ENCODE peak calls at places on chromosomes 11 and 22, in eight cellular contexts. Q is adrenal gland; V is HFFc6; E is fibroblast of the aortic adventitia; L is CD8-positive, alpha-beta T cell; J is GM06990; F is AG10803; R is AG09309. X is an unnamed sample.

GRCh38 chr11:98495016-98495415 is 525.7 kb upstream of the CNTN5 start:
- DNase-seq in J (no peak), Q (no peak), F (no peak), E (no peak), R (no peak), V (no peak), L (no peak), X (no peak)

GRCh38 chr11:96257972-96258951 is 84.7 kb downstream of the MAML2 start:
- DNase-seq in R (no peak), E (no peak), V (no peak), Q (no peak), L (peak), J (peak), F (peak), X (no peak)

GRCh38 chr11:117232911-117233409 is 489 bp downstream of the RNF214 start:
- DNase-seq in J (peak), Q (no peak), E (no peak), R (no peak), F (no peak), V (no peak), L (no peak), X (no peak)

GRCh38 chr11:111355101-111355500 is 24.0 kb downstream of the POU2AF1 start:
- DNase-seq in V (no peak), F (no peak), Q (no peak), J (no peak), R (no peak), E (no peak), L (no peak), X (no peak)

GRCh38 chr11:69301491-69302401 is 7.8 kb downstream of the MYEOV start:
- DNase-seq in E (peak), R (no peak), L (no peak), V (peak), Q (peak), J (no peak), F (peak), X (no peak)

GRCh38 chr22:19524170-19525115 is at the start of gene CLDN5:
- DNase-seq in F (no peak), L (no peak), V (no peak), Q (peak), J (no peak), R (no peak), E (no peak), X (no peak)

GRCh38 chr11:47879259-47880184 is 31.4 kb upstream of the NUP160 start:
- DNase-seq in J (peak), E (no peak), F (no peak), Q (no peak), V (no peak), L (no peak), R (no peak), X (no peak)

GRCh38 chr22:20567371-20567847 is 60.0 kb downstream of the MED15 start:
- DNase-seq in E (peak), Q (no peak), F (peak), L (peak), R (no peak), V (peak), J (no peak), X (no peak)

GRCh38 chr11:73186886-73187285 is 31.2 kb upstream of the P2RY2 start:
- DNase-seq in V (no peak), J (no peak), F (no peak), E (no peak), Q (no peak), R (no peak), L (no peak), X (no peak)

GRCh38 chr11:22193348-22194051 is 615 bp downstream of the ANO5 start:
- DNase-seq in R (no peak), E (no peak), L (no peak), J (peak), F (no peak), V (no peak), Q (peak), X (no peak)

GRCh38 chr11:14253437-14253836 is 105.5 kb downstream of the RRAS2 start:
- DNase-seq in L (no peak), V (no peak), J (no peak), F (no peak), E (no peak), R (no peak), Q (no peak), X (no peak)

GRCh38 chr22:46866591-46866990 is 104.1 kb downstream of the TBC1D22A start:
- DNase-seq in Q (no peak), F (peak), L (no peak), V (peak), E (peak), J (no peak), R (peak), X (no peak)

GRCh38 chr11:106306942-106307341 is 229.5 kb downstream of the AASDHPPT start:
- DNase-seq in E (peak), J (no peak), Q (no peak), V (no peak), R (no peak), L (no peak), F (no peak), X (no peak)

GRCh38 chr11:8826145-8826786 is 84.7 kb upstream of the AKIP1 start:
- DNase-seq in Q (no peak), J (no peak), L (no peak), F (peak), V (peak), E (peak), R (no peak), X (no peak)

GRCh38 chr11:29306527-29306926 is 710.3 kb downstream of the KCNA4 start:
- DNase-seq in Q (no peak), R (peak), V (peak), F (peak), E (peak), L (no peak), J (no peak), X (no peak)

GRCh38 chr11:97620012-97620411 is 1230.2 kb downstream of the JRKL start:
- DNase-seq in Q (no peak), L (no peak), R (no peak), J (no peak), F (no peak), E (no peak), V (no peak), X (no peak)

GRCh38 chr22:45865561-45866397 is 111.2 kb downstream of the WNT7B start:
- DNase-seq in J (no peak), Q (no peak), R (no peak), F (no peak), V (no peak), E (no peak), L (no peak), X (no peak)

GRCh38 chr11:125404136-125404810 is 91.8 kb downstream of the FEZ1 start:
- DNase-seq in J (no peak), E (no peak), F (no peak), R (no peak), Q (no peak), V (no peak), L (no peak), X (no peak)

GRCh38 chr11:70159612-70160570 is 43.2 kb upstream of the FADD start:
- DNase-seq in E (peak), Q (no peak), J (no peak), L (no peak), R (peak), F (peak), V (no peak), X (no peak)

GRCh38 chr22:28955817-28956216 is 72.4 kb downstream of the ZNRF3 start:
- DNase-seq in L (peak), J (peak), F (peak), V (no peak), Q (no peak), R (no peak), E (no peak), X (no peak)

GRCh38 chr11:75654314-75654713 is 14.5 kb downstream of the MAP6 start:
- DNase-seq in E (peak), R (peak), L (no peak), F (peak), V (peak), J (no peak), Q (no peak), X (no peak)

GRCh38 chr11:776459-777287 is 614 bp downstream of the GATD1 start:
- DNase-seq in R (no peak), F (no peak), E (no peak), L (no peak), J (peak), Q (peak), V (no peak), X (no peak)

GRCh38 chr11:94774345-94774744 is 6.2 kb downstream of the AMOTL1 start:
- DNase-seq in V (no peak), Q (no peak), J (no peak), R (no peak), E (no peak), F (no peak), L (no peak), X (no peak)

GRCh38 chr11:75103380-75104026 is 6.8 kb upstream of the OR2AT4 start:
- DNase-seq in Q (no peak), F (peak), E (peak), V (peak), L (no peak), R (peak), J (peak), X (no peak)

GRCh38 chr22:36184433-36185035 is 17.1 kb downstream of the APOL4 start:
- DNase-seq in Q (no peak), E (peak), V (no peak), F (peak), R (peak), L (no peak), J (no peak), X (no peak)

GRCh38 chr22:26835929-26836528 is 178.6 kb downstream of the MIAT start:
- DNase-seq in V (peak), F (peak), E (peak), J (peak), L (peak), Q (peak), R (no peak), X (no peak)

GRCh38 chr22:32850591-32851517 is 49.3 kb downstream of the TIMP3 start:
- DNase-seq in V (no peak), E (peak), J (no peak), F (peak), R (no peak), L (no peak), Q (peak), X (no peak)

GRCh38 chr11:46278387-46279173 is 1.1 kb downstream of the CREB3L1 start:
- DNase-seq in J (no peak), Q (peak), R (no peak), V (peak), E (peak), L (peak), F (peak), X (no peak)

GRCh38 chr22:30492144-30492543 is 13.4 kb downstream of the SEC14L4 start:
- DNase-seq in F (no peak), Q (no peak), V (no peak), L (no peak), E (no peak), R (no peak), J (no peak), X (no peak)

GRCh38 chr11:131888230-131888826 is 517.9 kb downstream of the NTM start:
- DNase-seq in L (no peak), R (peak), J (no peak), Q (no peak), F (peak), E (peak), V (peak), X (no peak)

GRCh38 chr11:54603898-54604297 is at the start of gene OR4C46:
- DNase-seq in R (no peak), J (no peak), F (no peak), L (no peak), E (no peak), V (no peak), Q (no peak), X (no peak)

GRCh38 chr11:12958984-12959383 is 50.1 kb upstream of the RASSF10 start:
- DNase-seq in Q (no peak), R (no peak), L (no peak), J (no peak), F (no peak), V (no peak), E (no peak), X (no peak)

GRCh38 chr11:12963789-12964536 is 45.2 kb upstream of the RASSF10 start:
- DNase-seq in E (peak), L (peak), V (peak), J (peak), Q (peak), F (peak), R (no peak), X (peak)

GRCh38 chr11:12962306-12962705 is 46.8 kb upstream of the RASSF10 start:
- DNase-seq in F (no peak), R (no peak), V (no peak), J (no peak), Q (no peak), E (no peak), L (no peak), X (no peak)

GRCh38 chr11:12963051-12963450 is 46.1 kb upstream of the RASSF10 start:
- DNase-seq in V (no peak), Q (no peak), E (no peak), L (no peak), J (no peak), F (no peak), R (no peak), X (no peak)

DNA sequence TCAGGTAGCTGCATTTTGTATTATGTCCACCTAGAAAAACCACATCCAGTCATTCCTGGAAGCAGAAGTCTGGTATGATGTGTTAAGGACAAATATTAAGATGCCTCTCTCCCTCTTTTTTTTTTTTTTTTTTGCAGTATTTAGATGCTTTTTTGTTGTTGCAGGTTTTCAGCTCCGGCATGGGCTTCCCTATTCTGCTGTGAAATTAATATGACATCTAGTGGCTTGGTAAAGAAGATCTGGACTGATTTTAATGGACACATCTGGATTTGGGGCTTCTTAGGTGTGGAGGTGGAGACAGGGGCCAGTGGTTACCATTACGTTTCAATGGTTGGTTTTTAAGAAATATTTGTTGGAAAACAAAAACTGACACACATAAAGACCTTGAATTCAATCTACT is 47.5 kb upstream of the RASSF10 start:
- DNase-seq in E (peak), R (no peak), J (no peak), F (peak), Q (no peak), L (no peak), V (peak), X (no peak)
- TF ChIP-seq CTCF in E (peak), R (peak), J (no peak), F (peak), Q (no peak), L (no peak), V (no peak), X (no peak)

DNA sequence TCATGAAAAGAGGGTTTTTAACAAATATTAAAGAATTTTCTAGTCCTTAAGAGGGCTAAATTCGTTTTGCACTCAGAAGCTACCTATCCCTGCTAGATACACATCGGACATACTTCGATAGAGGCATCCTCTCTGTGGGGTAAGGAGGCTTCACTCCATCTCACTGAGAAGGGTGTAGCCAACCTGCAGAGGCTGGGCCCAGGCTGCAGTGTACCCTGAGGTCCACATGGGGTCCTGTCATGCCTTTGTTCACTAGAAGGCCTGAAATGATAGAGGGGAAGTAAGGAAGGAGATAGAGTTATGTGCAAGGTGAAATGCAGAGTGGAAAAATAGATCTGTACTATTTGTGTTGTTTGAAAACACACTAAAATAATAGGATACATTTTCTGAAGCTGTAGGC is 45.6 kb downstream of the IGSF9B start:
- DNase-seq in V (no peak), L (no peak), F (no peak), Q (no peak), E (no peak), J (no peak), R (no peak), X (no peak)
- TF ChIP-seq CTCF in V (peak), L (no peak), F (peak), Q (no peak), E (peak), J (peak), R (peak), X (no peak)

GRCh38 chr11:134333312-134333711 is 1.5 kb downstream of the GLB1L2 start:
- DNase-seq in E (no peak), J (no peak), Q (no peak), R (no peak), L (no peak), F (peak), V (no peak), X (no peak)

GRCh38 chr11:134330611-134331564 is 900 bp upstream of the GLB1L2 start:
- DNase-seq in F (no peak), R (no peak), E (no peak), J (no peak), V (no peak), L (no peak), Q (no peak), X (no peak)

GRCh38 chr11:134332782-134333181 is 994 bp downstream of the GLB1L2 start:
- DNase-seq in V (no peak), R (no peak), J (no peak), L (no peak), F (no peak), E (no peak), Q (no peak), X (no peak)

GRCh38 chr11:134331565-134332188 is at the start of gene GLB1L2:
- DNase-seq in Q (peak), F (peak), E (peak), L (peak), V (no peak), R (no peak), J (peak), X (peak)

GRCh38 chr11:134332189-134332631 is 422 bp downstream of the GLB1L2 start:
- DNase-seq in L (peak), V (no peak), J (no peak), E (no peak), Q (no peak), R (no peak), F (no peak), X (no peak)
- TF ChIP-seq CTCF in L (no peak), V (no peak), J (no peak), E (no peak), Q (no peak), R (no peak), F (no peak), X (no peak)

DNA sequence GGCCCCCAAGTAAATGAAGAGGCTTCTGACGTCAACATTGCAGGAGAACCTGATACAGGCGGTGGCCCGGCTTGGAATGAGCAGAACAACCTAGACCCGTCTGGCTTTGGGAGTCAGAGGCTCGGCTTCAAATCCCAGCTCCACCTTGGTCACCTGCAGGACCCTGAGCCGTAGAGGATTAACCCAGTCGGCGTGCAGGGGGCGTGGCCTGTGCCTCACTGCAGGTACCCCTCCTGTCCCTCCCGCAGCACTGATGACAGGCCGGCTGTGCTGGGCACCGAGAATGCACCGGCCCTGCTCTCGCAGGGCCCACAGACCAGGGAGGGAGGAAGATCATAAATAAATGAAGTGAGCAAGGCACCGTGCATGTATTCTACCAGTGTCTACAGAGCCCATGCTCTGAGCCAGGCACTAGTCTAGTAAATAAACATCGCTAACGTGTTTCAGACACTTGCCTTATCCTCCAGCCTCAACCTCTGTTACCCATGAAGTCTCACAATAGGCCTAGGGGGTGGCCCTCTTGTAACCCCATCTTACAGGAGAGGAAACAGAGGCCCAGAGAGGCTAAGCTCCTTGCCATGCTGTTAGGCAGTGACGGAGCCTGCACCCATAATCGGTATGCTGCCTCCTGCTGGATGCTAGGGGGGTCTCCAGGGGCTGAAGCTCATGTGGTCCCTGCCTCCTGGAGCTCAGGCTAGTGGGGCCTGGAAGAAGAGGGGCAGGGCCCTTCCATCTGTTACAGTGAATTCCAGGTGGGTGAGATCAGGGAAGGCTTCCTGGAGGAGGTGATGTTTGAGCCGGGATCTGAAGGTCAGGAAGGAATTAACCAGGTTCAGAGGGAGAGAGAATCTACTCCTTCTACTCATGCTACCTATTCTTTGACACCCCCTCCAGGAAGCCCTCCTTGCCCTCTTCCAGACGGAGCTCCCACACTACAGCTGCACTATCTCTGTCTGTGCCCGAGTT is 53.4 kb downstream of the RTL6 start:
- DNase-seq in L (no peak), J (no peak), V (no peak), Q (no peak), R (no peak), E (no peak), F (no peak), X (no peak)
- TF ChIP-seq CTCF in L (no peak), J (peak), V (peak), Q (no peak), R (peak), E (peak), F (no peak), X (no peak)

GRCh38 chr11:41456288-41456687 is 3.2 kb downstream of the LRRC4C start:
- DNase-seq in L (no peak), E (no peak), J (no peak), R (no peak), Q (no peak), V (no peak), F (no peak), X (no peak)
- TF ChIP-seq CTCF in L (no peak), E (no peak), J (no peak), R (no peak), Q (no peak), V (no peak), F (no peak), X (no peak)

GRCh38 chr11:114441921-114442320 is 2.7 kb downstream of the REXO2 start:
- DNase-seq in J (no peak), E (peak), V (no peak), L (no peak), Q (no peak), R (no peak), F (no peak), X (no peak)

GRCh38 chr11:114440971-114441810 is 1.9 kb downstream of the REXO2 start:
- DNase-seq in R (no peak), F (peak), E (no peak), V (no peak), L (no peak), J (no peak), Q (no peak), X (no peak)

GRCh38 chr11:114438303-114438702 is 964 bp upstream of the REXO2 start:
- DNase-seq in F (no peak), R (no peak), E (no peak), Q (no peak), V (no peak), J (no peak), L (no peak), X (no peak)

GRCh38 chr11:114440121-114440860 is 1.0 kb downstream of the REXO2 start:
- DNase-seq in R (no peak), L (no peak), F (peak), E (peak), V (peak), J (no peak), Q (no peak), X (no peak)

GRCh38 chr11:114439229-114440120 is at the start of gene REXO2:
- DNase-seq in R (peak), E (peak), V (peak), J (peak), F (peak), L (peak), Q (peak), X (peak)
- TF ChIP-seq CTCF in R (peak), E (peak), V (peak), J (no peak), F (peak), L (no peak), Q (peak), X (no peak)

GRCh38 chr22:37633693-37634504 is 5.6 kb upstream of the SH3BP1 start:
- DNase-seq in J (peak), V (peak), L (peak), F (peak), Q (peak), R (peak), E (peak), X (peak)
- TF ChIP-seq CTCF in J (peak), V (peak), L (no peak), F (peak), Q (no peak), R (peak), E (peak), X (no peak)